ENCODE peak calls at places on chromosomes 13 and 19, in four cellular contexts. One of them, this sample, is unnamed.

GRCh38 chr13:31209172-31209818 is 9.5 kb downstream of the B3GLCT start:
- DNase-seq in head of caudate nucleus: peak
- DNase-seq in activated CD4-positive, alpha-beta T cell treated with anti-CD3 and anti-CD28 coated beads, Interleukin-2, amount 10 ng/mL, durations not matched to agents 7 days and 5 days: no peak
- DNase-seq in C1 segment of cervical spinal cord: peak
- DNase-seq in this sample: no peak

GRCh38 chr19:32406161-32407003 is 812 bp downstream of the DPY19L3 start:
- DNase-seq in head of caudate nucleus: no peak
- DNase-seq in activated CD4-positive, alpha-beta T cell treated with anti-CD3 and anti-CD28 coated beads, Interleukin-2, amount 10 ng/mL, durations not matched to agents 7 days and 5 days: no peak
- DNase-seq in C1 segment of cervical spinal cord: no peak
- DNase-seq in this sample: no peak

GRCh38 chr13:110499621-110500281 is 61.8 kb downstream of the RAB20 start:
- DNase-seq in C1 segment of cervical spinal cord: no peak
- DNase-seq in head of caudate nucleus: no peak
- DNase-seq in activated CD4-positive, alpha-beta T cell treated with anti-CD3 and anti-CD28 coated beads, Interleukin-2, amount 10 ng/mL, durations not matched to agents 7 days and 5 days: no peak
- DNase-seq in this sample: no peak

GRCh38 chr19:8310342-8311055 is 2.3 kb upstream of the CD320 start:
- DNase-seq in C1 segment of cervical spinal cord: no peak
- DNase-seq in head of caudate nucleus: no peak
- DNase-seq in activated CD4-positive, alpha-beta T cell treated with anti-CD3 and anti-CD28 coated beads, Interleukin-2, amount 10 ng/mL, durations not matched to agents 7 days and 5 days: no peak
- DNase-seq in this sample: no peak

GRCh38 chr19:41116261-41116660 is 2.0 kb downstream of the CYP2F1 start:
- DNase-seq in activated CD4-positive, alpha-beta T cell treated with anti-CD3 and anti-CD28 coated beads, Interleukin-2, amount 10 ng/mL, durations not matched to agents 7 days and 5 days: no peak
- DNase-seq in head of caudate nucleus: no peak
- DNase-seq in C1 segment of cervical spinal cord: no peak
- DNase-seq in this sample: no peak

GRCh38 chr13:73767191-73767741 is 366.9 kb downstream of the KLF12 start:
- DNase-seq in head of caudate nucleus: no peak
- DNase-seq in activated CD4-positive, alpha-beta T cell treated with anti-CD3 and anti-CD28 coated beads, Interleukin-2, amount 10 ng/mL, durations not matched to agents 7 days and 5 days: no peak
- DNase-seq in C1 segment of cervical spinal cord: no peak
- DNase-seq in this sample: no peak

GRCh38 chr19:3543150-3544053 is 4.4 kb downstream of the TEKTIP1 start:
- DNase-seq in C1 segment of cervical spinal cord: no peak
- DNase-seq in head of caudate nucleus: no peak
- DNase-seq in activated CD4-positive, alpha-beta T cell treated with anti-CD3 and anti-CD28 coated beads, Interleukin-2, amount 10 ng/mL, durations not matched to agents 7 days and 5 days: no peak
- DNase-seq in this sample: no peak

GRCh38 chr13:67554746-67555452 is 324.8 kb upstream of the PCDH9 start:
- DNase-seq in C1 segment of cervical spinal cord: no peak
- DNase-seq in head of caudate nucleus: no peak
- DNase-seq in activated CD4-positive, alpha-beta T cell treated with anti-CD3 and anti-CD28 coated beads, Interleukin-2, amount 10 ng/mL, durations not matched to agents 7 days and 5 days: no peak
- DNase-seq in this sample: no peak

GRCh38 chr19:5913739-5914357 is at the start of gene CAPS:
- DNase-seq in C1 segment of cervical spinal cord: no peak
- DNase-seq in head of caudate nucleus: peak
- DNase-seq in activated CD4-positive, alpha-beta T cell treated with anti-CD3 and anti-CD28 coated beads, Interleukin-2, amount 10 ng/mL, durations not matched to agents 7 days and 5 days: no peak
- DNase-seq in this sample: no peak

GRCh38 chr19:6068711-6069110 is 41.6 kb downstream of the RFX2 start:
- DNase-seq in activated CD4-positive, alpha-beta T cell treated with anti-CD3 and anti-CD28 coated beads, Interleukin-2, amount 10 ng/mL, durations not matched to agents 7 days and 5 days: no peak
- DNase-seq in head of caudate nucleus: no peak
- DNase-seq in C1 segment of cervical spinal cord: no peak
- DNase-seq in this sample: no peak

GRCh38 chr13:75308222-75308621 is 173.7 kb downstream of the TBC1D4 start:
- DNase-seq in head of caudate nucleus: no peak
- DNase-seq in C1 segment of cervical spinal cord: no peak
- DNase-seq in activated CD4-positive, alpha-beta T cell treated with anti-CD3 and anti-CD28 coated beads, Interleukin-2, amount 10 ng/mL, durations not matched to agents 7 days and 5 days: no peak
- DNase-seq in this sample: no peak

GRCh38 chr13:98984118-98984517 is 6.3 kb upstream of the DOCK9 start:
- DNase-seq in C1 segment of cervical spinal cord: no peak
- DNase-seq in head of caudate nucleus: no peak
- DNase-seq in activated CD4-positive, alpha-beta T cell treated with anti-CD3 and anti-CD28 coated beads, Interleukin-2, amount 10 ng/mL, durations not matched to agents 7 days and 5 days: no peak
- DNase-seq in this sample: no peak

GRCh38 chr19:41219924-41220567 is 1.0 kb downstream of the AXL start:
- DNase-seq in activated CD4-positive, alpha-beta T cell treated with anti-CD3 and anti-CD28 coated beads, Interleukin-2, amount 10 ng/mL, durations not matched to agents 7 days and 5 days: no peak
- DNase-seq in C1 segment of cervical spinal cord: no peak
- DNase-seq in head of caudate nucleus: no peak
- DNase-seq in this sample: no peak

GRCh38 chr19:10398819-10399218 is 4.5 kb downstream of the CDC37 start:
- DNase-seq in activated CD4-positive, alpha-beta T cell treated with anti-CD3 and anti-CD28 coated beads, Interleukin-2, amount 10 ng/mL, durations not matched to agents 7 days and 5 days: no peak
- DNase-seq in C1 segment of cervical spinal cord: no peak
- DNase-seq in head of caudate nucleus: no peak
- DNase-seq in this sample: no peak

GRCh38 chr13:108220042-108220441 is 1.9 kb downstream of the ABHD13 start:
- DNase-seq in head of caudate nucleus: no peak
- DNase-seq in C1 segment of cervical spinal cord: no peak
- DNase-seq in activated CD4-positive, alpha-beta T cell treated with anti-CD3 and anti-CD28 coated beads, Interleukin-2, amount 10 ng/mL, durations not matched to agents 7 days and 5 days: no peak
- DNase-seq in this sample: no peak

GRCh38 chr13:49975826-49976225 is 21.0 kb upstream of the TRIM13 start:
- DNase-seq in head of caudate nucleus: no peak
- DNase-seq in activated CD4-positive, alpha-beta T cell treated with anti-CD3 and anti-CD28 coated beads, Interleukin-2, amount 10 ng/mL, durations not matched to agents 7 days and 5 days: no peak
- DNase-seq in C1 segment of cervical spinal cord: no peak
- DNase-seq in this sample: no peak

GRCh38 chr13:95552539-95553270 is at the start of gene CLDN10:
- DNase-seq in C1 segment of cervical spinal cord: no peak
- DNase-seq in activated CD4-positive, alpha-beta T cell treated with anti-CD3 and anti-CD28 coated beads, Interleukin-2, amount 10 ng/mL, durations not matched to agents 7 days and 5 days: no peak
- DNase-seq in head of caudate nucleus: peak
- DNase-seq in this sample: no peak

GRCh38 chr19:2432131-2432848 is 4.9 kb upstream of the TIMM13 start:
- DNase-seq in activated CD4-positive, alpha-beta T cell treated with anti-CD3 and anti-CD28 coated beads, Interleukin-2, amount 10 ng/mL, durations not matched to agents 7 days and 5 days: no peak
- DNase-seq in head of caudate nucleus: no peak
- DNase-seq in C1 segment of cervical spinal cord: no peak
- DNase-seq in this sample: no peak

GRCh38 chr13:62321139-62321538 is 905.5 kb upstream of the PCDH20 start:
- DNase-seq in C1 segment of cervical spinal cord: no peak
- DNase-seq in activated CD4-positive, alpha-beta T cell treated with anti-CD3 and anti-CD28 coated beads, Interleukin-2, amount 10 ng/mL, durations not matched to agents 7 days and 5 days: no peak
- DNase-seq in head of caudate nucleus: no peak
- DNase-seq in this sample: no peak

This sample was measured in Caco-2.